ENCODE peak calls at places on chromosomes 16 and 17, in seven cellular contexts. U, D, Q, H, Y, S and F are unnamed samples.

GRCh38 chr17:39209317-39210092 is 9.4 kb downstream of the RPL19 start:
- DNase-seq in U (peak; percentile 69), D (peak; percentile 93), Q (no peak), H (no peak), Y (peak; percentile 37), S (peak; percentile 63), F (peak; percentile 63)

GRCh38 chr16:69936751-69937211 is 14.4 kb upstream of the CLEC18A start:
- DNase-seq in U (no peak), D (no peak), Q (no peak), H (no peak), Y (no peak), S (no peak), F (no peak)

GRCh38 chr17:74347646-74348045 is 14.0 kb downstream of the BTBD17 start:
- DNase-seq in U (no peak), D (no peak), Q (no peak), H (no peak), Y (no peak), S (no peak), F (no peak)

GRCh38 chr17:17480593-17481148 is 3.9 kb downstream of the MED9 start:
- DNase-seq in U (no peak), D (no peak), Q (no peak), H (no peak), Y (no peak), S (no peak), F (no peak)

GRCh38 chr17:927611-928461 is 51.7 kb downstream of the NXN start:
- DNase-seq in U (peak; percentile 97), D (no peak), Q (no peak), H (no peak), Y (no peak), S (no peak), F (no peak)

GRCh38 chr17:7238418-7239090 is 703 bp downstream of the PHF23 start:
- DNase-seq in U (no peak), D (peak; percentile 61), Q (no peak), H (no peak), Y (no peak), S (no peak), F (no peak)

GRCh38 chr17:20063665-20064648 is 54.8 kb downstream of the SPECC1 start:
- DNase-seq in U (peak; percentile 87), D (peak; percentile 90), Q (peak; percentile 32), H (no peak), Y (peak; percentile 86), S (peak; percentile 66), F (no peak)

GRCh38 chr17:79630120-79630519 is 19.3 kb upstream of the RBFOX3 start:
- DNase-seq in U (no peak), D (peak; percentile 8), Q (no peak), H (no peak), Y (no peak), S (peak; percentile 5), F (no peak)

GRCh38 chr17:9648521-9649110 is 3.3 kb downstream of the USP43 start:
- DNase-seq in U (no peak), D (no peak), Q (no peak), H (no peak), Y (no peak), S (no peak), F (no peak)

GRCh38 chr17:31329221-31329620 is 7.8 kb upstream of the EVI2A start:
- DNase-seq in U (peak; percentile 22), D (no peak), Q (no peak), H (no peak), Y (no peak), S (no peak), F (no peak)

GRCh38 chr17:18059283-18059682 is 20.1 kb downstream of the GID4 start:
- DNase-seq in U (no peak), D (no peak), Q (no peak), H (no peak), Y (no peak), S (no peak), F (no peak)

GRCh38 chr16:68478526-68479249 is 30.4 kb upstream of the SMPD3 start:
- DNase-seq in U (no peak), D (no peak), Q (no peak), H (no peak), Y (no peak), S (no peak), F (no peak)

GRCh38 chr16:11707679-11708197 is 34.9 kb downstream of the TXNDC11 start:
- DNase-seq in U (no peak), D (no peak), Q (no peak), H (no peak), Y (no peak), S (no peak), F (no peak)

GRCh38 chr16:739560-740458 is 988 bp downstream of the CIAO3 start:
- DNase-seq in U (no peak), D (no peak), Q (no peak), H (no peak), Y (no peak), S (no peak), F (no peak)

GRCh38 chr17:81991684-81992513 is 14.5 kb downstream of the ASPSCR1 start:
- DNase-seq in U (peak; percentile 31), D (peak; percentile 93), Q (no peak), H (no peak), Y (peak; percentile 41), S (peak; percentile 57), F (peak; percentile 24)

GRCh38 chr17:62807812-62808575 is at the start of gene MARCHF10:
- DNase-seq in U (no peak), D (no peak), Q (peak; percentile 80), H (peak; percentile 21), Y (no peak), S (peak; percentile 43), F (peak; percentile 36)

GRCh38 chr17:59712856-59713255 is 5.4 kb downstream of the VMP1 start:
- DNase-seq in U (no peak), D (no peak), Q (no peak), H (no peak), Y (no peak), S (no peak), F (no peak)

GRCh38 chr16:2460916-2461315 is 1.0 kb downstream of the TEDC2 start:
- DNase-seq in U (no peak), D (no peak), Q (no peak), H (no peak), Y (no peak), S (no peak), F (no peak)

GRCh38 chr17:78044280-78044835 is 84.2 kb downstream of the TMC6 start:
- DNase-seq in U (no peak), D (no peak), Q (no peak), H (no peak), Y (no peak), S (no peak), F (no peak)

GRCh38 chr17:39151680-39152058 is 232 bp upstream of the PLXDC1 start:
- DNase-seq in U (no peak), D (peak; percentile 52), Q (no peak), H (no peak), Y (no peak), S (no peak), F (no peak)

GRCh38 chr16:1958715-1959268 is 546 bp upstream of the NDUFB10 start:
- DNase-seq in U (no peak), D (no peak), Q (no peak), H (no peak), Y (no peak), S (no peak), F (no peak)

GRCh38 chr16:47143329-47143676 is 442 bp downstream of the NETO2 start:
- DNase-seq in U (peak; percentile 63), D (no peak), Q (peak; percentile 90), H (peak; percentile 86), Y (no peak), S (no peak), F (peak; percentile 84)

GRCh38 chr16:22359679-22360078 is 14.7 kb downstream of the CDR2 start:
- DNase-seq in U (no peak), D (no peak), Q (no peak), H (no peak), Y (no peak), S (no peak), F (no peak)

GRCh38 chr16:89944773-89945172 is 3.8 kb upstream of the DEF8 start:
- DNase-seq in U (no peak), D (no peak), Q (no peak), H (no peak), Y (no peak), S (no peak), F (no peak)

GRCh38 chr17:77380411-77381184 is 239.8 kb downstream of the SEC14L1 start:
- DNase-seq in U (no peak), D (no peak), Q (no peak), H (no peak), Y (no peak), S (no peak), F (no peak)

GRCh38 chr16:49617016-49617569 is 238.8 kb downstream of the ZNF423 start:
- DNase-seq in U (no peak), D (no peak), Q (no peak), H (no peak), Y (no peak), S (no peak), F (no peak)

GRCh38 chr16:86647561-86647960 is 69.2 kb downstream of the FOXL1 start:
- DNase-seq in U (no peak), D (no peak), Q (no peak), H (no peak), Y (no peak), S (no peak), F (no peak)
- TF ChIP-seq CTCF in U (no peak), D (no peak), Q (no peak), H (no peak), Y (no peak), S (no peak), F (no peak)

GRCh38 chr17:44565866-44566443 is 8.7 kb downstream of the FZD2 start:
- DNase-seq in U (no peak), D (no peak), Q (no peak), H (no peak), Y (no peak), S (no peak), F (no peak)
- TF ChIP-seq CTCF in U (peak; percentile 64), D (peak; percentile 7), Q (no peak), H (peak; percentile 53), Y (no peak), S (no peak), F (peak; percentile 44)

DNA sequence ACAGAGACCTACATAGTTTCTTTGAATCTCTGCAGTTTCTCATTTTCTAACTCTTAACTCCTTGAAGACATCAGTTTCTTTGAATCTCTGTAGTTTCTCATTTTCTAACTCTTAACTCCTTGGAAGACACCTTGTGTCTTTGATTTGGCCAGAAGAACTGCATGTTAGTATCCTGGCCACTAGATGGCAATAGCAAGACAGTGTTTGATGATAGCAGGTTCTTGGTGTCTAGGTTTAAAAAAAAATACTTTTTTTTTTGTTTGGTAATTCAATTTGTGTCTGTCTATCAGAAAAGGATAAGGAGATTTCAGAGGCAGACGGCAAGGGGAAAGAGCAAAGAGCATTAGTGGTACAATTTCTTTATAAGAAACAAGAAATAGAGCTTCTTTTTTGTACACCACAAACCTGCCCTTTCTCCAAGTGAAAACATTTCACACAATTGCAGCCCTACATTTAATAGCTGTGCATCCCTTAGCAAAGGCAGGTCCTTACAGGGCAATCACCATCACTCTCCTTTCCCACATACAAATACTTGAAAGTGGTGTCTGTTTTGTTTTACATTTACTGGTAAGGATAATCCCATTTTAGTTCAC is 1324.9 kb upstream of the CDH8 start:
- DNase-seq in U (peak; percentile 66), D (no peak), Q (peak; percentile 32), H (peak; percentile 20), Y (no peak), S (no peak), F (no peak)
- TF ChIP-seq CTCF in U (peak; percentile 78), D (peak; percentile 70), Q (peak; percentile 84), H (peak; percentile 67), Y (peak; percentile 75), S (peak; percentile 79), F (peak; percentile 80)

DNA sequence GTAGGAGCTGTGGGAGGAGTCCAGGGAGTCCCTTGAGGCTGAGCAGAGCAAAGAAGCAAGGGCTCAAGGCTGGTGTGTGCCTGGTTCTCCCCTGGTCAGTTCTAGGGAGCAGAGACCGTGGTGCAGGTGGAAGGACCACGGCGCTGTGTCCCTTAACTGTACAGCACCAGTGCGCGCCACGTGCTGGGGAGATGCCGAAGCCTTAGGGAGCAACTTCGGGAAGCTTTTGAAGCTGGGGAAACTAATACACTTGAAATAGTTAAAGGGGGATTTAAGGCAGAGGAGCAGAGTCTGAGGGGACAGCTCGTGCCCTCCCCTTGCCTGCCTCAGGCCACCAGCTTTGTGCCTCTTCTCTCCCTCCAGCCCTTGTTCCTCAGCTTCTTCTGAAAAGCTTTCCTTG is 27.5 kb downstream of the MINK1 start:
- DNase-seq in U (no peak), D (no peak), Q (no peak), H (no peak), Y (no peak), S (no peak), F (no peak)
- TF ChIP-seq CTCF in U (no peak), D (no peak), Q (no peak), H (no peak), Y (no peak), S (no peak), F (no peak)